ENCODE peak calls at places on chromosomes 3 and 15, in six cellular contexts. M is GM12864, Q is fibroblast of pulmonary artery, D is cardiac fibroblast, Y is fibroblast of lung, U is astrocyte of the spinal cord. Z is an unnamed sample.

GRCh38 chr15:100536733-100537132 is 8.0 kb upstream of the CERS3 start:
- DNase-seq in D (no peak), Y (no peak), M (no peak), U (no peak), Q (no peak), Z (no peak)

GRCh38 chr3:134369861-134370596 is 4.2 kb downstream of the AMOTL2 start:
- DNase-seq in D (no peak), M (no peak), Q (peak), Y (no peak), U (no peak), Z (no peak)

GRCh38 chr15:64452988-64453688 is 7.2 kb upstream of the ZNF609 start:
- DNase-seq in Q (peak), D (no peak), M (no peak), Y (peak), U (peak), Z (no peak)

GRCh38 chr3:42850263-42850662 is 25.4 kb downstream of the CYP8B1 start:
- DNase-seq in Q (no peak), M (no peak), U (no peak), D (no peak), Y (no peak), Z (no peak)

GRCh38 chr3:130539005-130539404 is 22.0 kb downstream of the COL6A6 start:
- DNase-seq in U (peak), D (peak), Y (peak), M (no peak), Q (peak), Z (peak)

GRCh38 chr3:101081990-101082389 is 88.8 kb upstream of the ABI3BP start:
- DNase-seq in D (peak), M (no peak), Y (peak), Q (no peak), U (peak), Z (no peak)

GRCh38 chr3:59128685-59129084 is 78.9 kb upstream of the CFAP20DC start:
- DNase-seq in Q (no peak), D (no peak), M (no peak), U (no peak), Y (no peak), Z (no peak)

GRCh38 chr3:125281411-125281810 is 68.9 kb upstream of the SLC12A8 start:
- DNase-seq in D (peak), Q (peak), M (no peak), Y (peak), U (peak), Z (no peak)

GRCh38 chr3:68207327-68207726 is 552.9 kb upstream of the SUCLG2 start:
- DNase-seq in Q (no peak), Y (no peak), D (no peak), M (no peak), U (no peak), Z (no peak)

GRCh38 chr3:126399756-126400155 is 5.0 kb downstream of the CFAP100 start:
- DNase-seq in Q (no peak), M (no peak), D (no peak), U (no peak), Y (no peak), Z (no peak)

GRCh38 chr15:37289109-37289765 is 188.9 kb upstream of the MEIS2 start:
- DNase-seq in M (no peak), Q (peak), D (peak), Y (no peak), U (no peak), Z (no peak)

GRCh38 chr3:171640520-171641412 is 169.5 kb downstream of the PLD1 start:
- DNase-seq in M (no peak), Q (peak), U (peak), Y (peak), D (peak), Z (no peak)

GRCh38 chr3:36196058-36196457 is 184.2 kb upstream of the STAC start:
- DNase-seq in M (no peak), U (no peak), Q (no peak), D (peak), Y (peak), Z (no peak)

GRCh38 chr3:135907422-135908165 is 57.9 kb upstream of the PPP2R3A start:
- DNase-seq in Y (no peak), U (no peak), D (no peak), Q (no peak), M (no peak), Z (no peak)

GRCh38 chr3:159870723-159871122 is 117.9 kb upstream of the IL12A start:
- DNase-seq in M (no peak), Y (no peak), D (no peak), Q (no peak), U (no peak), Z (no peak)

GRCh38 chr3:16200411-16200810 is 25.9 kb downstream of the GALNT15 start:
- DNase-seq in D (peak), U (peak), Y (peak), Q (no peak), M (no peak), Z (no peak)

GRCh38 chr3:183490653-183491052 is 62.2 kb upstream of the MCF2L2 start:
- DNase-seq in Y (peak), U (peak), D (peak), Q (peak), M (no peak), Z (no peak)

DNA sequence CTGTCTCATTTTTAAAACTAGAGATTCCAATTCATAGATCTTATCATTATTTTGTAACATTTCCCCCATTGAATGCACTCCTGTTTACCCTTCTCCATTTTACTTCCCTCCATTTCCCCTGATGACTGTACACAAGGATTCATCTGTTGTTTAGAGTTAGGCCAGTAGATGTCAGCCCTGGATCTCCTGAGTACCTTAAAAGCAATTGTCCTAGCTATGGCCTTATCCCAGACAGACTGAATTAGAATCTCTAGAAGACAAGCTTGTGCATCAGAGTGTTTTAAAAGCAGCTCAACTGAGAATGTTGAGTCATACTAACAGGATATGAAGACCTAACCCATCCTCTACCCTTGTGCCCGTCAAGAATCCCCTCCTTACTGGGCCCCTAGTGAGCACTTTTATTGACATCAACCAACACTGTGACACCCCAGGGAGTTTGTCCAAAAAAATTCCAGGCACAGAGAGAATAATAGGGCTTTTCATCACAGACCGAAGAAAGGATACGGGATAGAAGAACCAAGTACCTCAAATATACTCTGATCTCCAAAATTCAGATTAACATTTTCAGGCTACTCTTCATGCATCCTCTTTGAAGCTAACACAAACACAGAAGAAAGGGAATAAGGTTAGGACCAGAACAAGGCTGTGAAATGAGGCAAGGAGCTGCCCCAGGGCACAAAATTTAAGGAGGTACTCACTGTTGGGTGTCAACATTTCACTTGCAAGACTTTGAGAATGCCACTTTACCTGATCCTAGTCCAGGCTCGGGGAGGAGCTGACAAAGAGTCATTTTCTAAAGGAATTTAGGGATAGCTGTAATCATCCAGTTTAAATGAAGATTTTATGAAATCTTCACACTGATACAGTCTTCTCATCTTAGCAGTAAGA is 17.1 kb downstream of the ZBED2 start:
- DNase-seq in Q (peak), U (peak), D (peak), M (peak), Y (peak), Z (peak)
- TF ChIP-seq CTCF in Q (peak), U (peak), D (peak), M (peak), Y (peak), Z (peak)

GRCh38 chr15:81255596-81255995 is 58.9 kb downstream of the IL16 start:
- DNase-seq in Q (no peak), M (no peak), Y (no peak), U (no peak), D (no peak), Z (no peak)

GRCh38 chr15:81257435-81257834 is 60.8 kb downstream of the IL16 start:
- DNase-seq in Y (no peak), D (no peak), U (no peak), M (no peak), Q (no peak), Z (no peak)

GRCh38 chr15:81254277-81255265 is 57.9 kb downstream of the IL16 start:
- DNase-seq in M (no peak), D (peak), U (no peak), Y (no peak), Q (no peak), Z (no peak)

GRCh38 chr15:81258455-81258854 is 61.8 kb downstream of the IL16 start:
- DNase-seq in Q (no peak), Y (no peak), U (no peak), D (no peak), M (no peak), Z (no peak)

DNA sequence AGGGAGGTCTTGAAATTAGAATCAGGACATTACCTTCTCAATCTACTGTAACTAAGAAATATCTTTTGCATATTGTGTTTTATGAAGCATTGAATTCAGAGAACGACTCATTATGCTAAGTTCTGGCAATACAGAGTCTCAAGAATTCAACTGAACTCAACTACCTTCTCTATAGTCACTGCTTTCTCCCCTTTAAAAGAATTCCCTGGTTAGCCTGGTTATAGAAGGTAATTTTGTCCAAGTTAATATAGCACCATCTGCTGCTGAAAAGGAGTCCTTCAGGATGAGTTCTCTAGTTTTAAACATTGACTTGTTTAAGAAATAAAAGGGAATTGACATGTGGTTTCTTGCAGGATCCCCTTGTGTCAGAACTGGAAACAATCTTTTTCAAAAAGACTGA is 60.2 kb downstream of the IL16 start:
- DNase-seq in Q (peak), D (peak), M (no peak), U (peak), Y (peak), Z (no peak)
- TF ChIP-seq CTCF in Q (peak), D (peak), M (no peak), U (peak), Y (peak), Z (peak)

GRCh38 chr3:187044871-187045552 is 94.3 kb downstream of the RPL39L start:
- DNase-seq in Y (no peak), U (no peak), D (peak), Q (peak), M (no peak), Z (no peak)
- TF ChIP-seq CTCF in Y (no peak), U (no peak), D (no peak), Q (peak), M (no peak), Z (no peak)

DNA sequence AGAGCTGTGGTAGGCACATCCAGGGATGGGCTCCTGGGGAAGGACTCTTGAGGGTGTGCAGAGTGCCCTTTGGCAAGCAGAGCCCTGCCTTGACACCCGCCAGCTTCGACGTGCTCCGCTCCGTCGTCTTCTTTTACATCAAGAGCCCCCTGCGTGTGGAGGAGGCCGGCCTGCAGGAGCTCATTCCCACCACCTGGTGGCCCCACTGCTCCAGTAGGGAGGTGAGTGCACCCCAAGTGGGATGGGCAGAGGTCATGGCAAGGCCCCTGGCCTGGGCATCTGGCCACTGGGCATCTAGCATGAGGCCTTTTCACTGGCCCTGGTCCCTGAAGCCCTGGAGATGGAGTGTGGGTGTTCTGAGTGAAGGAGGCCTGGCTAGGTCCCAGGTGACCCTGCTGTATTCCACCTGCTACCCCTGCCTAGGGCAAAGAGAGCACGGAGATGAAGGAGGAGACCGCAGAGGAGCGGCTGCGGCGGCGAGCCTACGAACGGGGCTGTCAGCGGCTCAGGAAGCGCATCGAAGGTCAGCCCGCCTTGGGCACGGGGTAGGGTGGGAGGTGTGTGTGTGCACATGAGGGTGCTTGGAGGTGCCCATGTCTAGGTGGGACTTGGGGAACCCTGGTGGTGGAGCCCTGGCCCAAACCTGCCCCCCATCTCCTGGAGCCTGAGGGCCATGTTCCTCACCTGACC is 12.2 kb downstream of the RNF123 start:
- DNase-seq in D (no peak), U (no peak), M (no peak), Q (no peak), Y (no peak), Z (no peak)
- TF ChIP-seq CTCF in D (peak), U (peak), M (peak), Q (peak), Y (peak), Z (peak)

GRCh38 chr3:60578936-60579335 is 672.3 kb downstream of the FHIT start:
- DNase-seq in D (no peak), M (no peak), U (no peak), Y (no peak), Q (no peak), Z (no peak)

GRCh38 chr3:60580826-60581225 is 670.4 kb downstream of the FHIT start:
- DNase-seq in U (no peak), M (no peak), Y (no peak), Q (no peak), D (no peak), Z (no peak)

GRCh38 chr3:60579734-60580133 is 671.5 kb downstream of the FHIT start:
- DNase-seq in Y (peak), M (no peak), Q (peak), D (peak), U (peak), Z (no peak)

GRCh38 chr3:60584250-60584649 is 667.0 kb downstream of the FHIT start:
- DNase-seq in U (peak), D (no peak), Y (peak), Q (no peak), M (no peak), Z (no peak)

GRCh38 chr3:60582285-60582684 is 669.0 kb downstream of the FHIT start:
- DNase-seq in Q (peak), D (peak), Y (peak), U (peak), M (no peak), Z (no peak)
- TF ChIP-seq CTCF in Q (no peak), D (no peak), Y (peak), U (peak), M (no peak), Z (no peak)

GRCh38 chr15:28459279-28459678 is 73.5 kb downstream of the GOLGA8G start:
- DNase-seq in M (no peak), U (peak), Y (no peak), D (no peak), Q (no peak), Z (no peak)

DNA sequence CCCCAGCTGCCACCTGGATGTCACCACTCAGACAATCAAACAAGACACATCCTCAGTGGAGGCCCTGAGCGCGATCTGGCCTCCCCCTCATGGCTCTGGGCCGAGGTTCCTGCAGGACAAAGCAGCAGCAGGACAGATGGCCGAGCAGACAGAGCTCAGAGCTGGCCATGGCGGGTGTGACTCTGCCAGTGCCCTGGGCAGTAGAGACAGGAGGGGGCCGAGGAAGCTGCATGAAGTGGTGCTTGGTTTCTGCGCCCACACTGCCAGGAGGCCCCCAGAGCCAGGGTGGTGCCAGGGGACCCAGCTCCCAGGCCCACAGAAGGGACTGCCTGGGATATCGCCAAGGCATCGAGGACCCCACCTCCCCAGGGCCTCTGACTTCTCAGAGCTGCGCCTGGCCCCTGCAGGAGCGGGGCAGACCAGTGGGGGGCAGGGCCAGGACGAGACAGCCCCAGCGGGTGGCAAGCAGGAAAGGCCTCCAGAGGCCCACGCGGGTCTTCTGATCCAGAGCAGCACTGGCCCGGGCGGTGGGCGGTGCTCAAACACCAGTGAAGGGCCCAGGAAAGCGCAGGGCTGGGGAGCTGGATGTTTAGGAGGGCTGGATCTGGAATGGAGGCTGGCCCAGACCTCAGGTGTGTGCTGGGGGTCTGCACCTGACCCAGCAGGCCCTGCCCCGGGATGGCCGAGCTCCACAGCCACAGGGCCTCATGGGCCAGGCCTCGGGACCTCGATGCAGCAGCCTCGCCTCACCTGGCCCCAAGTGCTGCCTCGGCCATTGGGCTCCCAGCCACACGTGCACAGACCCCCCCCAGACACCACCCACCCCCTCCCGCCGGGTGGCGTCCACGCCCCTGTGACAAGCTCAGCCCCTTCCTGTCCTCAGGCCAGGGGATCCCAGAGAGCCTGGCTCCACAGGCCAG is 76.0 kb downstream of the GOLGA8G start:
- DNase-seq in U (peak), M (no peak), Q (no peak), Y (no peak), D (no peak), Z (no peak)
- TF ChIP-seq CTCF in U (no peak), M (no peak), Q (no peak), Y (no peak), D (no peak), Z (no peak)

GRCh38 chr3:146640955-146641867 is 36.1 kb upstream of the PLSCR5 start:
- DNase-seq in M (no peak), D (peak), Q (peak), Y (peak), U (peak), Z (peak)
- TF ChIP-seq CTCF in M (peak), D (peak), Q (peak), Y (peak), U (peak), Z (peak)

GRCh38 chr3:84946240-84946639 is 12.5 kb upstream of the CADM2 start:
- DNase-seq in Y (no peak), Q (no peak), U (no peak), M (no peak), D (no peak), Z (no peak)

DNA sequence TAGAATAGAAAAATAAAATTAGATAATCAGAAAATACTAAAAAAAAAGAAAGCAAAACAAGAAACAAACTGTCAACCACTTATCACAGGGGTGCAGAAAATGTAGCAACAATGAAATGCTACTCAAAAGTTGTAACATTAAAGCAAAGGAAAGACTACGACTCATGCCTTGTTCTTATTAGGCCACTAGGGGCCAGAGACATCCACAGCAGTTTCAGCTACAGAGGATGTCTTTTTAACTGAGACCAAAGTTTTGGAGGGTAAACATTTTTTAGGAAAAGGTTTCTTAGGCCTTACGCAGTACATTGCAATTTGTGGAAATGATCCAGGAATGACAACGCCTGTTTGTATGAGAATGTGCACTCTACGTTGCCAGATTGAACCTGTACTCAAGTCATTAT is 15.4 kb upstream of the CADM2 start:
- DNase-seq in U (no peak), M (no peak), D (no peak), Q (no peak), Y (no peak), Z (no peak)
- TF ChIP-seq CTCF in U (no peak), M (peak), D (no peak), Q (no peak), Y (no peak), Z (no peak)